ENCODE peak calls at places on chromosomes 4 and X, in eight cellular contexts. One of them, this sample, is unnamed.

GRCh38 chrX:47707031-47707780 is 48.2 kb upstream of the UXT start:
- DNase-seq in fibroblast of mammary gland: peak
- DNase-seq in CD8-positive, alpha-beta memory T cell: no peak
- DNase-seq in T follicular helper cell: no peak
- DNase-seq in GM10248: no peak
- DNase-seq in cardiac fibroblast: peak
- DNase-seq in GM04504: no peak
- DNase-seq in omental fat pad: no peak
- DNase-seq in this sample: no peak

GRCh38 chr4:111506706-111507105 is 638.5 kb upstream of the FAM241A start:
- DNase-seq in fibroblast of mammary gland: peak
- DNase-seq in CD8-positive, alpha-beta memory T cell: no peak
- DNase-seq in T follicular helper cell: no peak
- DNase-seq in GM10248: no peak
- DNase-seq in cardiac fibroblast: peak
- DNase-seq in GM04504: peak
- DNase-seq in omental fat pad: no peak
- DNase-seq in this sample: no peak

GRCh38 chr4:110109455-110109854 is 89.0 kb downstream of the ELOVL6 start:
- DNase-seq in fibroblast of mammary gland: no peak
- DNase-seq in CD8-positive, alpha-beta memory T cell: no peak
- DNase-seq in T follicular helper cell: no peak
- DNase-seq in GM10248: no peak
- DNase-seq in cardiac fibroblast: no peak
- DNase-seq in GM04504: no peak
- DNase-seq in omental fat pad: no peak
- DNase-seq in this sample: no peak

GRCh38 chrX:9730752-9731151 is 34.9 kb downstream of the GPR143 start:
- DNase-seq in fibroblast of mammary gland: no peak
- DNase-seq in CD8-positive, alpha-beta memory T cell: no peak
- DNase-seq in T follicular helper cell: no peak
- DNase-seq in GM10248: no peak
- DNase-seq in cardiac fibroblast: no peak
- DNase-seq in GM04504: no peak
- DNase-seq in omental fat pad: no peak
- DNase-seq in this sample: no peak

GRCh38 chrX:71532078-71532752 is 689 bp upstream of the OGT start:
- DNase-seq in fibroblast of mammary gland: peak
- DNase-seq in CD8-positive, alpha-beta memory T cell: peak
- DNase-seq in T follicular helper cell: peak
- DNase-seq in GM10248: no peak
- DNase-seq in cardiac fibroblast: peak
- DNase-seq in GM04504: no peak
- DNase-seq in omental fat pad: no peak
- DNase-seq in this sample: no peak

GRCh38 chr4:127856485-127857447 is 23.9 kb upstream of the PLK4 start:
- DNase-seq in fibroblast of mammary gland: peak
- DNase-seq in CD8-positive, alpha-beta memory T cell: no peak
- DNase-seq in T follicular helper cell: no peak
- DNase-seq in GM10248: peak
- DNase-seq in cardiac fibroblast: peak
- DNase-seq in GM04504: peak
- DNase-seq in omental fat pad: no peak
- DNase-seq in this sample: no peak

GRCh38 chr4:75844151-75844662 is 58.0 kb downstream of the PPEF2 start:
- DNase-seq in fibroblast of mammary gland: peak
- DNase-seq in CD8-positive, alpha-beta memory T cell: no peak
- DNase-seq in T follicular helper cell: no peak
- DNase-seq in GM10248: no peak
- DNase-seq in cardiac fibroblast: peak
- DNase-seq in GM04504: peak
- DNase-seq in omental fat pad: no peak
- DNase-seq in this sample: no peak

GRCh38 chr4:98484031-98484430 is 174.4 kb downstream of the TSPAN5 start:
- DNase-seq in fibroblast of mammary gland: peak
- DNase-seq in CD8-positive, alpha-beta memory T cell: no peak
- DNase-seq in T follicular helper cell: no peak
- DNase-seq in GM10248: no peak
- DNase-seq in cardiac fibroblast: peak
- DNase-seq in GM04504: no peak
- DNase-seq in omental fat pad: no peak
- DNase-seq in this sample: no peak

GRCh38 chr4:173211222-173211621 is 42.6 kb downstream of the GALNT7 start:
- DNase-seq in fibroblast of mammary gland: no peak
- DNase-seq in CD8-positive, alpha-beta memory T cell: no peak
- DNase-seq in T follicular helper cell: no peak
- DNase-seq in GM10248: no peak
- DNase-seq in cardiac fibroblast: no peak
- DNase-seq in GM04504: no peak
- DNase-seq in omental fat pad: no peak
- DNase-seq in this sample: no peak

GRCh38 chr4:9781343-9782135 is at the start of gene DRD5:
- DNase-seq in fibroblast of mammary gland: no peak
- DNase-seq in CD8-positive, alpha-beta memory T cell: no peak
- DNase-seq in T follicular helper cell: no peak
- DNase-seq in GM10248: no peak
- DNase-seq in cardiac fibroblast: no peak
- DNase-seq in GM04504: no peak
- DNase-seq in omental fat pad: no peak
- DNase-seq in this sample: no peak

GRCh38 chr4:140427104-140427918 is at the start of gene CLGN:
- DNase-seq in fibroblast of mammary gland: peak
- DNase-seq in CD8-positive, alpha-beta memory T cell: peak
- DNase-seq in T follicular helper cell: peak
- DNase-seq in GM10248: peak
- DNase-seq in cardiac fibroblast: peak
- DNase-seq in GM04504: peak
- DNase-seq in omental fat pad: no peak
- DNase-seq in this sample: peak

GRCh38 chr4:160848901-160849735 is 1314.7 kb downstream of the FSTL5 start:
- DNase-seq in fibroblast of mammary gland: no peak
- DNase-seq in CD8-positive, alpha-beta memory T cell: no peak
- DNase-seq in T follicular helper cell: no peak
- DNase-seq in GM10248: no peak
- DNase-seq in cardiac fibroblast: no peak
- DNase-seq in GM04504: no peak
- DNase-seq in omental fat pad: no peak
- DNase-seq in this sample: no peak

GRCh38 chr4:153222790-153223417 is 18.7 kb downstream of the TRIM2 start:
- DNase-seq in fibroblast of mammary gland: peak
- DNase-seq in CD8-positive, alpha-beta memory T cell: peak
- DNase-seq in T follicular helper cell: no peak
- DNase-seq in GM10248: peak
- DNase-seq in cardiac fibroblast: peak
- DNase-seq in GM04504: no peak
- DNase-seq in omental fat pad: no peak
- DNase-seq in this sample: peak

GRCh38 chr4:138555584-138555983 is 313.4 kb upstream of the SLC7A11 start:
- DNase-seq in fibroblast of mammary gland: peak
- DNase-seq in CD8-positive, alpha-beta memory T cell: no peak
- DNase-seq in T follicular helper cell: no peak
- DNase-seq in GM10248: no peak
- DNase-seq in cardiac fibroblast: peak
- DNase-seq in GM04504: no peak
- DNase-seq in omental fat pad: no peak
- DNase-seq in this sample: no peak

GRCh38 chr4:120821986-120822385 is 100.5 kb downstream of the PRDM5 start:
- DNase-seq in fibroblast of mammary gland: no peak
- DNase-seq in CD8-positive, alpha-beta memory T cell: no peak
- DNase-seq in T follicular helper cell: no peak
- DNase-seq in GM10248: no peak
- DNase-seq in cardiac fibroblast: no peak
- DNase-seq in GM04504: no peak
- DNase-seq in omental fat pad: no peak
- DNase-seq in this sample: no peak

GRCh38 chrX:45385767-45386166 is 185.1 kb upstream of the DIPK2B start:
- DNase-seq in fibroblast of mammary gland: peak
- DNase-seq in CD8-positive, alpha-beta memory T cell: no peak
- DNase-seq in T follicular helper cell: no peak
- DNase-seq in GM10248: no peak
- DNase-seq in cardiac fibroblast: peak
- DNase-seq in GM04504: peak
- DNase-seq in omental fat pad: no peak
- DNase-seq in this sample: no peak

GRCh38 chr4:126697748-126698147 is 935.0 kb upstream of the INTU start:
- DNase-seq in fibroblast of mammary gland: peak
- DNase-seq in CD8-positive, alpha-beta memory T cell: no peak
- DNase-seq in T follicular helper cell: no peak
- DNase-seq in GM10248: no peak
- DNase-seq in cardiac fibroblast: peak
- DNase-seq in GM04504: peak
- DNase-seq in omental fat pad: no peak
- DNase-seq in this sample: no peak

GRCh38 chr4:82372874-82373815 is 646 bp downstream of the HNRNPD start:
- DNase-seq in fibroblast of mammary gland: peak
- DNase-seq in CD8-positive, alpha-beta memory T cell: peak
- DNase-seq in T follicular helper cell: peak
- DNase-seq in GM10248: peak
- DNase-seq in cardiac fibroblast: peak
- DNase-seq in GM04504: peak
- DNase-seq in omental fat pad: peak
- DNase-seq in this sample: no peak

GRCh38 chrX:40579880-40580536 is 762 bp upstream of the ATP6AP2 start:
- DNase-seq in fibroblast of mammary gland: no peak
- DNase-seq in CD8-positive, alpha-beta memory T cell: no peak
- DNase-seq in T follicular helper cell: no peak
- DNase-seq in GM10248: no peak
- DNase-seq in cardiac fibroblast: no peak
- DNase-seq in GM04504: no peak
- DNase-seq in omental fat pad: no peak
- DNase-seq in this sample: no peak

GRCh38 chrX:1071351-1071750 is 141.1 kb downstream of the CRLF2 start:
- DNase-seq in fibroblast of mammary gland: no peak
- DNase-seq in CD8-positive, alpha-beta memory T cell: no peak
- DNase-seq in T follicular helper cell: no peak
- DNase-seq in GM10248: no peak
- DNase-seq in cardiac fibroblast: no peak
- DNase-seq in GM04504: no peak
- DNase-seq in omental fat pad: no peak
- DNase-seq in this sample: no peak

GRCh38 chrX:103733017-103733416 is 22.3 kb downstream of the TMEM31 start:
- DNase-seq in fibroblast of mammary gland: peak
- DNase-seq in CD8-positive, alpha-beta memory T cell: no peak
- DNase-seq in T follicular helper cell: no peak
- DNase-seq in GM10248: no peak
- DNase-seq in cardiac fibroblast: peak
- DNase-seq in GM04504: no peak
- DNase-seq in omental fat pad: no peak
- DNase-seq in this sample: no peak

GRCh38 chrX:80285131-80285773 is 135.0 kb upstream of the TENT5D start:
- DNase-seq in fibroblast of mammary gland: peak
- DNase-seq in CD8-positive, alpha-beta memory T cell: no peak
- DNase-seq in T follicular helper cell: no peak
- DNase-seq in GM10248: peak
- DNase-seq in cardiac fibroblast: peak
- DNase-seq in GM04504: peak
- DNase-seq in omental fat pad: no peak
- DNase-seq in this sample: no peak

GRCh38 chrX:5915783-5916182 is 312.9 kb downstream of the NLGN4X start:
- DNase-seq in fibroblast of mammary gland: no peak
- DNase-seq in CD8-positive, alpha-beta memory T cell: no peak
- DNase-seq in T follicular helper cell: no peak
- DNase-seq in GM10248: no peak
- DNase-seq in cardiac fibroblast: no peak
- DNase-seq in GM04504: no peak
- DNase-seq in omental fat pad: no peak
- DNase-seq in this sample: no peak

GRCh38 chr4:137545461-137545861 is 13.2 kb upstream of the PCDH18 start:
- DNase-seq in fibroblast of mammary gland: peak
- DNase-seq in CD8-positive, alpha-beta memory T cell: no peak
- DNase-seq in T follicular helper cell: no peak
- DNase-seq in GM10248: no peak
- DNase-seq in cardiac fibroblast: peak
- DNase-seq in GM04504: peak
- DNase-seq in omental fat pad: no peak
- DNase-seq in this sample: no peak

GRCh38 chrX:15500497-15500966 is at the start of gene BMX:
- DNase-seq in fibroblast of mammary gland: peak
- DNase-seq in CD8-positive, alpha-beta memory T cell: no peak
- DNase-seq in T follicular helper cell: no peak
- DNase-seq in GM10248: no peak
- DNase-seq in cardiac fibroblast: peak
- DNase-seq in GM04504: no peak
- DNase-seq in omental fat pad: no peak
- DNase-seq in this sample: no peak